ENCODE peak calls at places on chromosomes 11 and 22, in eight cellular contexts. X is DND-41, Z is activated T-cell treated with anti-CD3 and anti-CD28 coated beads for 1 hour, K is cardiac fibroblast, U is NCI-H460, T is mucosa of gallbladder, N is HTR-8/SVneo, S is head of caudate nucleus. O is an unnamed sample.

GRCh38 chr22:16965560-16965959 is 42.5 kb downstream of the GAB4 start:
- DNase-seq in U (no peak), X (no peak), T (no peak), N (no peak), S (no peak), Z (no peak), K (no peak), O (no peak)

GRCh38 chr11:126403039-126403438 is 47.6 kb downstream of the ST3GAL4 start:
- DNase-seq in Z (no peak), S (no peak), N (no peak), K (no peak), T (no peak), X (no peak), U (peak), O (peak)

GRCh38 chr11:131077340-131077739 is 161.1 kb upstream of the SNX19 start:
- DNase-seq in U (no peak), Z (no peak), T (no peak), K (no peak), S (no peak), X (no peak), N (no peak), O (no peak)

GRCh38 chr11:17413414-17414316 is 25.2 kb upstream of the KCNJ11 start:
- DNase-seq in X (no peak), Z (no peak), K (no peak), N (no peak), S (no peak), U (no peak), T (peak), O (no peak)

GRCh38 chr11:44268807-44269080 is 41.2 kb downstream of the ALX4 start:
- DNase-seq in T (no peak), Z (no peak), X (no peak), K (no peak), N (no peak), S (no peak), U (no peak), O (no peak)

GRCh38 chr11:33692013-33692504 is 8.6 kb downstream of the C11orf91 start:
- DNase-seq in S (peak), Z (no peak), N (peak), X (no peak), T (peak), K (peak), U (no peak), O (peak)

GRCh38 chr11:111186308-111186967 is 59.1 kb upstream of the POU2AF2 start:
- DNase-seq in T (no peak), Z (no peak), K (no peak), N (no peak), X (no peak), U (no peak), S (no peak), O (no peak)

GRCh38 chr11:10022764-10023163 is 271.3 kb downstream of the SBF2 start:
- DNase-seq in U (no peak), T (no peak), K (no peak), X (no peak), S (no peak), Z (no peak), N (no peak), O (no peak)

GRCh38 chr11:823441-824291 is 4.1 kb upstream of the CRACR2B start:
- DNase-seq in S (no peak), N (no peak), X (no peak), U (no peak), Z (no peak), T (no peak), K (no peak), O (no peak)